ENCODE peak calls at places on chromosomes 13 and 19, in eight cellular contexts. X is IMR-90, B is thoracic aorta, W is Karpas-422, R is heart right ventricle, Y is GM23248, F is hepatocyte, H is upper lobe of right lung. K is an unnamed sample.
A peak's percentile ranks its signal among the peaks of the same experiment; 100 is the strongest.

GRCh38 chr13:113184568-113185440 is 23.7 kb downstream of the PCID2 start:
- DNase-seq in X (no peak), B (no peak), W (no peak), R (no peak), Y (no peak), F (no peak), H (no peak), K (no peak)

GRCh38 chr19:5080030-5080644 is 111.2 kb downstream of the KDM4B start:
- DNase-seq in X (no peak), B (no peak), W (no peak), R (no peak), Y (no peak), F (no peak), H (no peak), K (no peak)

GRCh38 chr13:110702591-110703526 is 3.1 kb downstream of the CARS2 start:
- DNase-seq in X (peak; percentile 62), B (no peak), W (no peak), R (no peak), Y (peak; percentile 40), F (no peak), H (no peak), K (peak; percentile 64)

GRCh38 chr19:24140591-24140990 is 53.6 kb downstream of the ZNF254 start:
- DNase-seq in X (no peak), B (no peak), W (no peak), R (no peak), Y (no peak), F (no peak), H (no peak), K (no peak)

GRCh38 chr13:60282708-60283107 is 114.3 kb upstream of the TDRD3 start:
- DNase-seq in X (no peak), B (no peak), W (no peak), R (no peak), Y (no peak), F (no peak), H (no peak), K (no peak)

GRCh38 chr13:50829896-50830295 is 13.6 kb downstream of the DLEU7 start:
- DNase-seq in X (no peak), B (no peak), W (no peak), R (no peak), Y (peak; percentile 75), F (no peak), H (no peak), K (no peak)

GRCh38 chr19:50511069-50511822 is at the start of gene JOSD2:
- DNase-seq in X (peak; percentile 99), B (peak; percentile 99), W (peak; percentile 100), R (peak; percentile 98), Y (peak; percentile 100), F (peak; percentile 100), H (peak; percentile 99), K (peak; percentile 100)

GRCh38 chr13:66958611-66959010 is 271.5 kb downstream of the PCDH9 start:
- DNase-seq in X (no peak), B (no peak), W (no peak), R (no peak), Y (no peak), F (no peak), H (no peak), K (no peak)

GRCh38 chr19:39223703-39224279 is 19.7 kb upstream of the SYCN start:
- DNase-seq in X (peak; percentile 19), B (no peak), W (peak; percentile 44), R (no peak), Y (peak; percentile 58), F (peak; percentile 65), H (no peak), K (no peak)

GRCh38 chr13:43865892-43866291 is 13.6 kb downstream of the CCDC122 start:
- DNase-seq in X (peak; percentile 87), B (no peak), W (no peak), R (no peak), Y (peak; percentile 81), F (no peak), H (no peak), K (no peak)

GRCh38 chr13:59261928-59262488 is 901.7 kb downstream of the DIAPH3 start:
- DNase-seq in X (peak; percentile 12), B (no peak), W (peak; percentile 56), R (no peak), Y (no peak), F (peak; percentile 18), H (no peak), K (no peak)

GRCh38 chr19:45403272-45403671 is 1.6 kb downstream of the PPP1R13L start:
- DNase-seq in X (no peak), B (no peak), W (no peak), R (no peak), Y (no peak), F (no peak), H (no peak), K (no peak)
- H3K4me3 ChIP-seq in X (no peak overlapping the region), B (peak overlapping the region; percentile 88), W (no peak overlapping the region), R (peak overlapping the region; percentile 87), Y (no peak overlapping the region), F (no peak overlapping the region), H (peak overlapping the region; percentile 77), K (peak overlapping the region; percentile 86)

GRCh38 chr19:40552848-40553247 is 23.8 kb upstream of the SHKBP1 start:
- DNase-seq in X (no peak), B (no peak), W (no peak), R (no peak), Y (no peak), F (no peak), H (no peak), K (no peak)
- H3K27me3 ChIP-seq in X (peaks cover 57% of the 10 kb centered on the region), B (no peaks in the 10 kb centered on the region), W (no peaks in the 10 kb centered on the region), R (peaks cover 11% of the 10 kb centered on the region), Y (peaks cover 28% of the 10 kb centered on the region), F (peaks cover 46% of the 10 kb centered on the region), H (peaks cover 57% of the 10 kb centered on the region), K (no peaks in the 10 kb centered on the region)

DNA sequence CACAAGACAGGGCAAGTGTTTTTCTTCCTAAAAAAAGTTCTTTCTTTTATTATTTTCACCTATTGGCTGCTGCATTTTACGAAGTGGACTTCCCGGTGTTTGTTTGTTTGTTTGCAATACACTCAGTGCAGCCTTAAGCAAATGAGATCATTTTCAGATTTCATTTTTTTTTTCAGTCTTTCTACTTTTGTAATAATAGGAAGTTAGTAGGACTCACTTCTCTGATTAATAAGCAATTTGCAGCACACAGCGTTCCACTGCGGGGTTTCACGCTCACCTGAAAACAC is 128.3 kb downstream of the STK24 start:
- DNase-seq in X (no peak), B (no peak), W (no peak), R (no peak), Y (no peak), F (no peak), H (no peak), K (no peak)
- H3K4me1 ChIP-seq in X (peaks cover 8% of the 10 kb centered on the region), B (peaks cover 44% of the 10 kb centered on the region), W (peaks cover 14% of the 10 kb centered on the region), R (peaks cover 46% of the 10 kb centered on the region), Y (peaks cover 48% of the 10 kb centered on the region), F (peaks cover 6% of the 10 kb centered on the region), H (peaks cover 5% of the 10 kb centered on the region), K (peaks cover 2% of the 10 kb centered on the region)

DNA sequence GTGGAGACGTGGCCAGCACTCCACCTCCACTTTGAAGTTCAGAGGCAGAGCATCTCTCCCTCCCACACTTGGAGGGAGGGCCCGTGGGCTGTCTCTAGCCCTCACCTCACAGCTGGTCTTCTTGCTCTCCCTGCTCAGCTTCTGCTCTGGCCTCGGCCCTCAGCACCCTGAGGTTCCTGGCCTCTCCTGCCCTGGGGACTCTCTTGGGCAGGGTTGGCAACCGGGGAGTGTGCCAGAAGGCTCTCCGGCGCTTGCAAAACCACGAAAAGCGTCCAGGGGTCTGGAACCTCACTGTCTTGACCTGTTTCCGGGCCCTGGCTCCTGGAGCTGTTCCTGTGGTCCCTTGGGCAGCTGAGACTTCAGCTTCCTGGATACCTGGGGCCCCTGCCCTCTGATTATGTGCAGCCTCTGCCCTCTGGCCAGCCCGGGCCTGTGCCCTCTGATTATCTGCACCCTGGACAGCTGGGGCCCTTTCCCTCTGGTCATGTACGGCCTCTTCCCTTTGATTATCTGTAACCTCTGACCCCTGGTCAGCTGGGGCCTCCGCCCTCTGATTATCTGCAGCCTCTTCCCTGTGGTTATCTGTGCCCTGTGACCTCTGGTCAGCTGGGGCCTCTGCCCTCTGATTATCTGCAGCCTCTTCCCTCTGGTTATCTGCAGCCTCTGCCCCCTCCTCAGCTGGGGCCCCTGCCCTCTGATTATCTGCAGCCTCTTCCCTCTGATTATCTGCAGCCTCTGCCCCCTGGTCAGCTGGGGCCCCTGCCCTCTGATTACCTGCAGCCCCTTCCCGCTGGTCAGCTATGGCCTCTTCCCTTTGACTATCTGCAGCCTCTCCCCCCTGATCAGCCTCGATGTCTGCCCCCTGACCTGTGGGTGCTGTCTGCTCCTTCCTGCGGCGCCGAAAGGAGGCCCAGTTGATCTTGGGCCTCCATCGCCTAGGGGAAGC is 2.0 kb downstream of the CCDC8 start:
- DNase-seq in X (no peak), B (no peak), W (no peak), R (no peak), Y (no peak), F (peak; percentile 4), H (no peak), K (no peak)
- H3K4me3 ChIP-seq in X (peak overlapping the region; percentile 57), B (peak overlapping the region; percentile 78), W (no peak overlapping the region), R (peak overlapping the region; percentile 74), Y (peak overlapping the region; percentile 67), F (peak overlapping the region; percentile 77), H (peak overlapping the region; percentile 56), K (peak overlapping the region; percentile 75)

DNA sequence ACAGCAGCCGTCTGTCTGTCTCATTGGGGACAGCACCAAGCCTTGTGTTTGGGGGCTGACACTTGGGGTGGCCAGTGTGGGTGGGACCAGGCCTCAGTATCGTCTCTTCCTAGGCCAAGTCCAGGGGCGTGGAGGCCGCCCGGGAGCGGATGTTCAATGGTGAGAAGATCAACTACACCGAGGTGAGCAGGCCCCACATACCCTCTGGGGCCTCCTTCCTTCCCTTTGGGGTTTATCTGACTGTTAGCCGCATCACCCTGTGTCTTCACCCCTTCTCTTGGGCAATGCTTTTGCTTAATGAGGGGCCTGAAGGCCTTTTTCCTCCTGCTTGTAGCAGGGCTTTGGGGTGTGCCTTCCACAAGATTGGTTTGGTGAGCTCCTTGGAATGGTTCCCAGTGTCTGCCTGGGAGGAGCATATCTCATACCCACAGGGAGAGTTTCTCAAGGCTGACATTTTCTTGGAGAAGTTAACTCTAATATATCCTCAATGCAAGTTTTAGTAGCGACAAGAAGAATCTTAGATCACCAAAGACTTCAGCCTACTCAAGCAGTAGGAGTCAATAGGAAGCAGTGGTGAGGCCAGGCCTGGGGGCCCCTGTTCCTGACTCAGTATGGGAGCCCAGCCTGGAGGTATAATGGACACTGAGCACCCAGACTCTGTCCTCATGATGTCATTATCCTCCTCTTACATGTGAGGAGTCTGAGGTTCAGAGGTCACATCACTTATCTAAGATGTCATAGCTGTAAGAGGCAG is 1.9 kb downstream of the GPI start:
- DNase-seq in X (peak; percentile 74), B (no peak), W (no peak), R (no peak), Y (peak; percentile 73), F (peak; percentile 43), H (no peak), K (no peak)
- H3K27me3 ChIP-seq in X (no peaks in the 10 kb centered on the region), B (no peaks in the 10 kb centered on the region), W (no peaks in the 10 kb centered on the region), R (no peaks in the 10 kb centered on the region), Y (no peaks in the 10 kb centered on the region), F (no peaks in the 10 kb centered on the region), H (no peaks in the 10 kb centered on the region), K (no peaks in the 10 kb centered on the region)

K was measured in ascending aorta.